ENCODE peak calls at places on chromosome 13, in six cellular contexts. One of them, this sample, is unnamed.

GRCh38 chr13:34751044-34751443 is 191.0 kb upstream of the NBEA start:
- DNase-seq in kidney: no peak
- DNase-seq in ovary: no peak
- DNase-seq in GM23338: no peak
- DNase-seq in cardiac muscle cell: no peak
- DNase-seq in HepG2: no peak
- DNase-seq in this sample: no peak

GRCh38 chr13:48443442-48444208 is 30.7 kb upstream of the LPAR6 start:
- DNase-seq in GM23338: no peak
- DNase-seq in cardiac muscle cell: peak
- DNase-seq in kidney: no peak
- DNase-seq in ovary: no peak
- DNase-seq in HepG2: no peak
- DNase-seq in this sample: no peak

GRCh38 chr13:61414686-61415664 is 674 bp downstream of the PCDH20 start:
- DNase-seq in GM23338: peak
- DNase-seq in cardiac muscle cell: peak
- DNase-seq in ovary: no peak
- DNase-seq in HepG2: peak
- DNase-seq in kidney: peak
- DNase-seq in this sample: peak

GRCh38 chr13:67036694-67037093 is 193.4 kb downstream of the PCDH9 start:
- DNase-seq in cardiac muscle cell: no peak
- DNase-seq in GM23338: no peak
- DNase-seq in kidney: no peak
- DNase-seq in HepG2: no peak
- DNase-seq in ovary: no peak
- DNase-seq in this sample: no peak

GRCh38 chr13:30576528-30576927 is 41.2 kb upstream of the USPL1 start:
- DNase-seq in HepG2: peak
- DNase-seq in GM23338: no peak
- DNase-seq in kidney: no peak
- DNase-seq in cardiac muscle cell: peak
- DNase-seq in ovary: no peak
- DNase-seq in this sample: no peak

GRCh38 chr13:48231080-48231479 is 1.9 kb upstream of the ITM2B start:
- DNase-seq in ovary: no peak
- DNase-seq in GM23338: no peak
- DNase-seq in cardiac muscle cell: peak
- DNase-seq in HepG2: no peak
- DNase-seq in kidney: no peak
- DNase-seq in this sample: no peak

GRCh38 chr13:60933638-60934037 is 482.0 kb downstream of the PCDH20 start:
- DNase-seq in GM23338: no peak
- DNase-seq in cardiac muscle cell: no peak
- DNase-seq in kidney: no peak
- DNase-seq in HepG2: no peak
- DNase-seq in ovary: no peak
- DNase-seq in this sample: no peak

GRCh38 chr13:83184819-83185218 is 697.5 kb downstream of the SLITRK1 start:
- DNase-seq in kidney: no peak
- DNase-seq in HepG2: no peak
- DNase-seq in ovary: no peak
- DNase-seq in GM23338: no peak
- DNase-seq in cardiac muscle cell: peak
- DNase-seq in this sample: no peak

GRCh38 chr13:50340566-50341287 is 325.5 kb downstream of the KCNRG start:
- DNase-seq in cardiac muscle cell: no peak
- DNase-seq in GM23338: peak
- DNase-seq in kidney: no peak
- DNase-seq in HepG2: no peak
- DNase-seq in ovary: no peak
- DNase-seq in this sample: no peak

GRCh38 chr13:28794370-28794769 is 25.8 kb upstream of the MTUS2 start:
- DNase-seq in ovary: no peak
- DNase-seq in HepG2: peak
- DNase-seq in cardiac muscle cell: no peak
- DNase-seq in kidney: no peak
- DNase-seq in GM23338: no peak
- DNase-seq in this sample: no peak

GRCh38 chr13:112889351-112890290 is 79.4 kb upstream of the MCF2L start:
- DNase-seq in kidney: peak
- DNase-seq in ovary: no peak
- DNase-seq in cardiac muscle cell: no peak
- DNase-seq in HepG2: no peak
- DNase-seq in GM23338: no peak
- DNase-seq in this sample: no peak

GRCh38 chr13:30464496-30465351 is 1.0 kb downstream of the HMGB1 start:
- DNase-seq in kidney: peak
- DNase-seq in GM23338: peak
- DNase-seq in HepG2: peak
- DNase-seq in cardiac muscle cell: peak
- DNase-seq in ovary: peak
- DNase-seq in this sample: peak

GRCh38 chr13:33547035-33547434 is 261.5 kb upstream of the STARD13 start:
- DNase-seq in GM23338: no peak
- DNase-seq in cardiac muscle cell: no peak
- DNase-seq in kidney: no peak
- DNase-seq in HepG2: no peak
- DNase-seq in ovary: no peak
- DNase-seq in this sample: no peak
- TF ChIP-seq CTCF in GM23338: no peak
- TF ChIP-seq CTCF in cardiac muscle cell: no peak
- TF ChIP-seq CTCF in kidney: no peak
- TF ChIP-seq CTCF in HepG2: no peak
- TF ChIP-seq CTCF in ovary: no peak
- TF ChIP-seq CTCF in this sample: no peak

DNA sequence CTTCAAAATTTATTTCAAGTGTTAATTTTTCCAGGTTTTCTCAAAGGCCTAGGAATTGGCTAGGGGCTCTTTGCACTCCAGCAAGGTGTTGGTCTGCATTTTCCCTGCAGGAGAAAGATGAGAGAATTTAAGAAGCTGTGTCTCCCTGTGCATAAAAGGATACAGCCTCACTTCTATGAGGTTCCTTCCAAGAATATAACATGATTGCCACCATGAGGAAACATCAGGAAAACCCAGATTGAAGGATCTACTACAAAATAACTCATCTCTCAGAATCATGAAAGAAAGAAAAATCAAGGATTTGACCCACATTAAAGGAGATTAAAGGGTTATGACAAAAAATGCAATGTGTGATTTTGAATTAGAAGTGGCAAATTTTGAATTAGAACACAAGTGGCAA is 69.9 kb downstream of the RUBCNL start:
- DNase-seq in HepG2: no peak
- DNase-seq in GM23338: no peak
- DNase-seq in ovary: no peak
- DNase-seq in kidney: no peak
- DNase-seq in cardiac muscle cell: peak
- DNase-seq in this sample: no peak
- TF ChIP-seq CTCF in HepG2: no peak
- TF ChIP-seq CTCF in GM23338: no peak
- TF ChIP-seq CTCF in ovary: no peak
- TF ChIP-seq CTCF in kidney: no peak
- TF ChIP-seq CTCF in cardiac muscle cell: peak
- TF ChIP-seq CTCF in this sample: no peak

GRCh38 chr13:40813662-40814454 is 24.4 kb downstream of the SLC25A15 start:
- DNase-seq in GM23338: peak
- DNase-seq in ovary: no peak
- DNase-seq in kidney: no peak
- DNase-seq in HepG2: peak
- DNase-seq in cardiac muscle cell: peak
- DNase-seq in this sample: no peak
- TF ChIP-seq CTCF in GM23338: peak
- TF ChIP-seq CTCF in ovary: no peak
- TF ChIP-seq CTCF in kidney: peak
- TF ChIP-seq CTCF in HepG2: peak
- TF ChIP-seq CTCF in cardiac muscle cell: peak
- TF ChIP-seq CTCF in this sample: peak

DNA sequence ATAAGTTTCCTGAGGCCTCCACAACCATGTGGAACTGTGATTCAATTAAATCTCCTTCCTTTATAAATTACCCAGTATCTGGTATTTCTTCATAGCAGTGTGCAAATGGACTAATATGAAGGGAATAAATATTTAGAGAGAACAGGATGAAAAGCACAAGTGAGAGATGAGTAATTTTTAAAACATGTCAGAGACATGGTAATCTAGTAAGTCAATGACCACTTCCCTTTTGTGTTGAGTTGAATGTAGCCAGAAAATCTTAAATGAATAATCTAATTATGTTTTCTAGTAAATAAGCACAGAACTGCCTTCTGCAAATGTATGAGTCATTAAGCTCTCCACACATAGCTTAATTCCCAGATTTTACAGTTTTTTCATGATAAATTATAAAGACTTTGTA is 524.1 kb upstream of the SLITRK5 start:
- DNase-seq in cardiac muscle cell: peak
- DNase-seq in ovary: no peak
- DNase-seq in GM23338: no peak
- DNase-seq in kidney: no peak
- DNase-seq in HepG2: no peak
- DNase-seq in this sample: no peak
- TF ChIP-seq CTCF in cardiac muscle cell: no peak
- TF ChIP-seq CTCF in ovary: no peak
- TF ChIP-seq CTCF in GM23338: no peak
- TF ChIP-seq CTCF in kidney: no peak
- TF ChIP-seq CTCF in HepG2: no peak
- TF ChIP-seq CTCF in this sample: no peak

DNA sequence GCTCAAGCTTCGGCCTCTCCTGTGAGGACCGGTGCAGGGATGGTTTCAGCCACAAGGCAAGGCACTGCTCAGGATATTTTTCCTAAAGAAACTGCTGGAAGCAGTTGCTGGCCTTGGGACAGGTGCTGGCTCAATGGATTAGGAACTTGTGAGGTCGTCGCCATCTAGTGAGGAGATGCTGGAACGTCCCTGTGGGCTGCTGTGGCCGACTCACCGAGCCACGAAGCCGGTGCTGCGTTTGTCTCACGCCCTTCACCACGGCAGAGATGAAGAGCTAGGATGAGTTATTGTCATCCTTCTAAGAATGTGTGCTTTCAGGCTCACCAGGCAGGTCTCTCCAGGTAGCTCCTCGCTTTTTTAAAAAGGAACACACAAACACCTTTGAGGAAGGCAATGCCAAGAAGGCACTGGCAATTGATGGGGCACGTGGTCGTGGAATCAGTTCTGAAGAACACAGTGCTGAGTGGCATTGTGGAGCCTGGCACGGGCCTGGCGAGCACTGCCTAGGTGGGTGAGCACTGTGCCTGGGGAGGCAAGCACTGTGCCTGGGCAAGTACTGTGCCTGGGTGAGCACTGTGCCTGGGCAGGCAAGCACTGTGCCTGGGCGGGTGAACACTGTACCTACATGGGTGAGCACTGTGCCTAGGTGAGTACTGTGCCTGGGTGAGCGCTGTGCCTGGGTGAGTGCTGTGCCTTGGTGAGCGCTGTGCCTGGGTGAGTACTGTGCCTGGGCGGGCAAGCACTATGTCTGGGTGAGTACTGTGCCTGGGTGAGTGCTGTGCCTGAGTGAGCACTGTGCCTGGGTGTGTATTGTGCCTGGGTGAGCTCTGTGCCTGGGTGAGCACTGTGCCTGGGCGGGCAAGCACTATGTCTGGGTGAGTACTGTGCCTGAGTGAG is 140.4 kb downstream of the TEX29 start:
- DNase-seq in ovary: peak
- DNase-seq in cardiac muscle cell: peak
- DNase-seq in GM23338: peak
- DNase-seq in kidney: no peak
- DNase-seq in HepG2: peak
- DNase-seq in this sample: no peak
- TF ChIP-seq CTCF in ovary: no peak
- TF ChIP-seq CTCF in cardiac muscle cell: peak
- TF ChIP-seq CTCF in GM23338: peak
- TF ChIP-seq CTCF in kidney: peak
- TF ChIP-seq CTCF in HepG2: peak
- TF ChIP-seq CTCF in this sample: peak

GRCh38 chr13:39370048-39370447 is 232.9 kb downstream of the LHFPL6 start:
- DNase-seq in HepG2: no peak
- DNase-seq in kidney: no peak
- DNase-seq in ovary: no peak
- DNase-seq in GM23338: no peak
- DNase-seq in cardiac muscle cell: no peak
- DNase-seq in this sample: no peak
- TF ChIP-seq CTCF in HepG2: no peak
- TF ChIP-seq CTCF in kidney: no peak
- TF ChIP-seq CTCF in ovary: no peak
- TF ChIP-seq CTCF in GM23338: no peak
- TF ChIP-seq CTCF in cardiac muscle cell: no peak
- TF ChIP-seq CTCF in this sample: no peak

GRCh38 chr13:80256352-80256932 is 84.5 kb downstream of the SPRY2 start:
- DNase-seq in ovary: no peak
- DNase-seq in kidney: no peak
- DNase-seq in HepG2: no peak
- DNase-seq in cardiac muscle cell: no peak
- DNase-seq in GM23338: no peak
- DNase-seq in this sample: no peak
- TF ChIP-seq CTCF in ovary: no peak
- TF ChIP-seq CTCF in kidney: no peak
- TF ChIP-seq CTCF in HepG2: no peak
- TF ChIP-seq CTCF in cardiac muscle cell: no peak
- TF ChIP-seq CTCF in GM23338: no peak
- TF ChIP-seq CTCF in this sample: no peak

GRCh38 chr13:43800828-43801227 is 14.1 kb upstream of the ENOX1 start:
- DNase-seq in cardiac muscle cell: no peak
- DNase-seq in GM23338: no peak
- DNase-seq in HepG2: no peak
- DNase-seq in ovary: no peak
- DNase-seq in kidney: no peak
- DNase-seq in this sample: no peak

GRCh38 chr13:43797154-43797553 is 10.4 kb upstream of the ENOX1 start:
- DNase-seq in kidney: no peak
- DNase-seq in cardiac muscle cell: no peak
- DNase-seq in ovary: no peak
- DNase-seq in HepG2: no peak
- DNase-seq in GM23338: no peak
- DNase-seq in this sample: no peak

GRCh38 chr13:43802511-43802910 is 15.7 kb upstream of the ENOX1 start:
- DNase-seq in GM23338: no peak
- DNase-seq in cardiac muscle cell: no peak
- DNase-seq in kidney: no peak
- DNase-seq in HepG2: no peak
- DNase-seq in ovary: no peak
- DNase-seq in this sample: no peak

GRCh38 chr13:43799191-43799590 is 12.4 kb upstream of the ENOX1 start:
- DNase-seq in cardiac muscle cell: no peak
- DNase-seq in ovary: no peak
- DNase-seq in GM23338: no peak
- DNase-seq in HepG2: no peak
- DNase-seq in kidney: no peak
- DNase-seq in this sample: no peak

GRCh38 chr13:43797869-43798268 is 11.1 kb upstream of the ENOX1 start:
- DNase-seq in kidney: no peak
- DNase-seq in HepG2: no peak
- DNase-seq in ovary: no peak
- DNase-seq in GM23338: no peak
- DNase-seq in cardiac muscle cell: peak
- DNase-seq in this sample: no peak
- TF ChIP-seq CTCF in kidney: no peak
- TF ChIP-seq CTCF in HepG2: no peak
- TF ChIP-seq CTCF in ovary: no peak
- TF ChIP-seq CTCF in GM23338: peak
- TF ChIP-seq CTCF in cardiac muscle cell: peak
- TF ChIP-seq CTCF in this sample: no peak

This sample was measured in progenitor cell of endocrine pancreas.